ENCODE peak calls at places on chromosome 1, in four cellular contexts. B is LoVo, T is AG10803, Q is GM23248. S is an unnamed sample.
A peak's percentile ranks its signal among the peaks of the same experiment; 100 is the strongest.

GRCh38 chr1:241387216-241387615 is 30.2 kb upstream of the RGS7 start:
- DNase-seq in B (no peak), T (no peak), Q (no peak), S (no peak)

GRCh38 chr1:117815926-117816325 is 113.5 kb downstream of the GDAP2 start:
- DNase-seq in B (no peak), T (no peak), Q (no peak), S (no peak)

GRCh38 chr1:61123321-61123720 is 41.0 kb downstream of the NFIA start:
- DNase-seq in B (no peak), T (no peak), Q (no peak), S (no peak)

GRCh38 chr1:183281039-183281438 is 95.0 kb downstream of the LAMC2 start:
- DNase-seq in B (no peak), T (peak; percentile 94), Q (peak; percentile 77), S (peak; percentile 92)

GRCh38 chr1:154837679-154838171 is 32.4 kb downstream of the KCNN3 start:
- DNase-seq in B (no peak), T (no peak), Q (no peak), S (no peak)

GRCh38 chr1:230125633-230126528 is 58.8 kb downstream of the GALNT2 start:
- DNase-seq in B (peak; percentile 50), T (peak; percentile 57), Q (peak; percentile 60), S (peak; percentile 47)

GRCh38 chr1:107559881-107560280 is 405.1 kb downstream of the VAV3 start:
- DNase-seq in B (no peak), T (no peak), Q (peak; percentile 57), S (no peak)

GRCh38 chr1:117142200-117142599 is 20.7 kb upstream of the TRIM45 start:
- DNase-seq in B (no peak), T (peak; percentile 53), Q (peak; percentile 38), S (peak; percentile 94)

GRCh38 chr1:198929961-198930599 is 291.2 kb downstream of the PTPRC start:
- DNase-seq in B (peak; percentile 39), T (peak; percentile 31), Q (no peak), S (no peak)

GRCh38 chr1:85278853-85279314 is 2.5 kb upstream of the BCL10 start:
- DNase-seq in B (peak; percentile 87), T (peak; percentile 91), Q (peak; percentile 95), S (peak; percentile 90)

S was measured in fibroblast of the aortic adventitia.